ENCODE peak calls at places on chromosomes 1 and 21, in six cellular contexts. C is neural progenitor cell, A is adrenal gland, I is fibroblast of lung, Y is uterus, R is esophagus squamous epithelium. J is an unnamed sample.

GRCh38 chr1:35319988-35320713 is 51.6 kb downstream of the ZMYM4 start:
- DNase-seq in C (no peak), A (no peak), I (peak), Y (no peak), R (no peak), J (no peak)

GRCh38 chr1:36528361-36529349 is 45.9 kb upstream of the CSF3R start:
- DNase-seq in C (peak), A (no peak), I (no peak), Y (no peak), R (no peak), J (no peak)

GRCh38 chr1:240149488-240150094 is 57.9 kb downstream of the FMN2 start:
- DNase-seq in C (peak), A (no peak), I (peak), Y (no peak), R (no peak), J (peak)

GRCh38 chr1:16158993-16159831 is 3.3 kb upstream of the EPHA2 start:
- DNase-seq in C (no peak), A (no peak), I (no peak), Y (no peak), R (no peak), J (no peak)

GRCh38 chr1:162561616-162562451 is at the start of gene UAP1:
- DNase-seq in C (no peak), A (no peak), I (no peak), Y (no peak), R (no peak), J (no peak)

GRCh38 chr21:28975401-28975800 is 17.3 kb downstream of the LTN1 start:
- DNase-seq in C (no peak), A (no peak), I (peak), Y (no peak), R (no peak), J (no peak)

GRCh38 chr1:201503397-201504176 is 3.3 kb downstream of the CSRP1 start:
- DNase-seq in C (peak), A (no peak), I (peak), Y (peak), R (no peak), J (no peak)

GRCh38 chr1:156608036-156608674 is 6.9 kb upstream of the GPATCH4 start:
- DNase-seq in C (peak), A (peak), I (peak), Y (peak), R (no peak), J (peak)

GRCh38 chr1:200040516-200041138 is 13.1 kb downstream of the NR5A2 start:
- DNase-seq in C (peak), A (no peak), I (peak), Y (no peak), R (no peak), J (peak)

GRCh38 chr1:241531195-241532172 is 694 bp upstream of the KMO start:
- DNase-seq in C (peak), A (no peak), I (peak), Y (no peak), R (no peak), J (no peak)

GRCh38 chr1:31064685-31065309 is 720 bp downstream of the PUM1 start:
- DNase-seq in C (no peak), A (peak), I (peak), Y (no peak), R (no peak), J (peak)

GRCh38 chr21:46264690-46265144 is 20.7 kb downstream of the MCM3AP start:
- DNase-seq in C (no peak), A (no peak), I (no peak), Y (no peak), R (no peak), J (no peak)

GRCh38 chr1:33332881-33333280 is 12.0 kb upstream of the A3GALT2 start:
- DNase-seq in C (no peak), A (no peak), I (no peak), Y (no peak), R (no peak), J (no peak)

GRCh38 chr1:244969355-244970235 is 105.3 kb upstream of the HNRNPU start:
- DNase-seq in C (peak), A (peak), I (peak), Y (peak), R (peak), J (peak)

GRCh38 chr21:34509151-34509550 is 2.9 kb downstream of the KCNE1 start:
- DNase-seq in C (no peak), A (no peak), I (no peak), Y (no peak), R (no peak), J (no peak)
- TF ChIP-seq CTCF in C (no peak), A (no peak), I (no peak), Y (no peak), R (no peak), J (peak)

DNA sequence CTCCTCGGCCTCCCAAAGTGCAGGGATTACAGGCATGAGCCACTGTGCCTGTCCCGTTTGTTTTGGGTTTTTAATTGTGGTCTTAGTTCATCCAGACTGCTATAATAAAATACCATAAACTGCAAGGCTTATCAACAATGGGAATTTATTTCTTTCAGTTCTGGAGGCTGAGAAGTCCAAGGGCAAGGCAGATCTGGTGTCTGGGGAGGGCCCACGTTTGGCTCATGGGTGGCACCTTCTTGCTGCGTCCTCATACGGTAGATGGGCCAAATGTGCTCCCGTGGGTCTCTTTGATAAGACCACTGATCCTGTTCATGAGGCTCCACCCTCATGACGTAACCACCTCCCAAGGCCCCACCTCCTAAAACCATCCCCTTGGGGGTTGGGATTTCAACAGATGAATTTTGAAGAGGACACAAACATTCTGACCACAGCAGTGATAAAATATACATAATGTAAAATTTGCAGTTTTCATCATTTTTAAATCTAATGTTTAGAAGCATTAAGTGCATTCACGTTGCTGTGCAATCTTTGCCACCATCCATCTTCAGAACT is 133.4 kb upstream of the ERRFI1 start:
- DNase-seq in C (no peak), A (no peak), I (no peak), Y (no peak), R (no peak), J (no peak)
- TF ChIP-seq CTCF in C (no peak), A (no peak), I (no peak), Y (no peak), R (no peak), J (no peak)

GRCh38 chr1:159935305-159935704 is 10.0 kb upstream of the TAGLN2 start:
- DNase-seq in C (no peak), A (no peak), I (no peak), Y (no peak), R (no peak), J (no peak)
- TF ChIP-seq CTCF in C (no peak), A (no peak), I (no peak), Y (no peak), R (no peak), J (no peak)

GRCh38 chr1:203878422-203878821 is 17.0 kb downstream of the SNRPE start:
- DNase-seq in C (no peak), A (no peak), I (no peak), Y (no peak), R (no peak), J (no peak)

DNA sequence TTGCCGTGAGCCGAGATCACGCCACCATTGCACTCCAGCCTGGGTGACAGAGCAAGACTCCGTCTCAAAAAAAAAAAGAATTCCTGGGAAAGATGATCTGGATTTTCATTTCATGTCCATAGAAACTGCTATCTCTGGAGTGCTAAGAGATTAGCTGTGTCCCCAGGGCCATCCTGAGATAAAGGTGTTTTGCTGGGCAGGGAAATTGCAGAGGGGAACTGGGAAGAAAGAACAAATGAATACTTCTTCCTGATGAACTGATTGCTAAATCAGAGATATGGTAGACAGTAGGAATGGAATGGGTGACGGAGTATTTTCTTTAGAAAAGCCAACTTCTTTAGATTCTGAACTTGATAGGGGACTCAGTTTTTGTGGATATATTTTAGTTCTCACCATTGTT is 19.2 kb downstream of the SNRPE start:
- DNase-seq in C (no peak), A (no peak), I (no peak), Y (no peak), R (no peak), J (no peak)
- TF ChIP-seq CTCF in C (no peak), A (no peak), I (no peak), Y (no peak), R (no peak), J (no peak)

DNA sequence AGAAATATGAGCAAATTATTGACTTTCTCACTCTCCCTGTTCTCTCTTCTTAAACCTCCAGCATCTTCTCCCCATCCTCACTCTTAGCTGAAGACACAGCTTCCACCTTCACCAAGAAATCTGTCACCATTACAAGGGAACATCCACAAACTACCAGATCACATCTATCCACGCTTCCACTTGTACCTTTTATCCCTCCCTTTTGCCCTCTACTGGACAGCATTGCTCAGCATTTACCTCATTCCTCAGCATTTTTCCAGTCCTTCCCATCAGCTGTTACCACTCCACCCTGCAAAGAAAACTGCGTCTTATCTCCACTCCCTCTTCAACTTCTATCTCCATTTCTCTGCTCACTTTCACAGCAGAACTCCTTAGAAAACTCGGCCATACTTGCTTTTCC is 42.6 kb downstream of the KCNJ6 start:
- DNase-seq in C (no peak), A (no peak), I (no peak), Y (no peak), R (no peak), J (no peak)
- TF ChIP-seq CTCF in C (peak), A (no peak), I (no peak), Y (no peak), R (no peak), J (no peak)

DNA sequence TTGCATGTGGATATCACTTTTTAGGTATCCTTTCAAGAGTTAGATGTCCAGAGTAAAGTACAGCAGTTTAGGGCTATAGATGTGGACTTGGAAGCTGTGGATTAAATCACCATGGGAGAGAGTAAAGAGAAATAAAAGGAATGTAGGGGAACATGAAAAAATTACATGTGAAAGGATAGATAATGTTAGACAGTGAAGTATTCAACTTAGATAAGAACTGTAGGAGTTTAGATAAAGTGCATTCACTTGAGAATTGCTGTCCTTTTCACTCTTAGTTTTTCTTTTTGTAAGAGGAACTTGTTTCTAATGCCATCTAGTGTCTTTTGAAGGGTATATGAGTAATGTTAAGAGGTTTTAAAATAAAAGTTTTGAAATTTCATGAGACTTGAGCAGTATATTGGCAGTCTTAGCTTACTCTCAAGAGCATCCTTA is 40.1 kb downstream of the MAST2 start:
- DNase-seq in C (no peak), A (no peak), I (peak), Y (no peak), R (no peak), J (peak)
- TF ChIP-seq CTCF in C (peak), A (no peak), I (no peak), Y (peak), R (no peak), J (peak)

J was measured in GM13977.